ENCODE peak calls at places on chromosomes 3 and 15, in five cellular contexts. E is cardiac fibroblast, U is RWPE1, Y is neural crest cell, H is body of pancreas. M is an unnamed sample.

GRCh38 chr15:55256281-55257013 is 33.2 kb downstream of the RAB27A start:
- DNase-seq in E (peak; percentile 15), H (no peak), Y (no peak), U (no peak), M (no peak)

GRCh38 chr3:11530153-11530721 is 113.5 kb downstream of the VGLL4 start:
- DNase-seq in E (peak; percentile 97), U (peak; percentile 82), H (no peak), Y (peak; percentile 30), M (no peak)

GRCh38 chr3:128650096-128651050 is at the start of gene RPN1:
- DNase-seq in U (peak; percentile 91), H (peak; percentile 97), E (peak; percentile 95), Y (peak; percentile 88), M (peak; percentile 89)

GRCh38 chr15:53122818-53123217 is 332.7 kb upstream of the ONECUT1 start:
- DNase-seq in H (no peak), Y (no peak), E (no peak), U (no peak), M (no peak)

GRCh38 chr3:59771760-59772159 is 721.9 kb upstream of the CFAP20DC start:
- DNase-seq in Y (no peak), H (no peak), U (peak; percentile 8), E (peak; percentile 80), M (no peak)

GRCh38 chr3:141050576-141050912 is 603 bp upstream of the SPSB4 start:
- DNase-seq in H (no peak), E (no peak), Y (no peak), U (no peak), M (no peak)

GRCh38 chr3:165254812-165255211 is 58.6 kb upstream of the SLITRK3 start:
- DNase-seq in U (peak; percentile 31), E (peak; percentile 25), H (no peak), Y (no peak), M (no peak)

GRCh38 chr15:67175643-67176071 is 78.8 kb downstream of the AAGAB start:
- DNase-seq in H (no peak), U (no peak), Y (no peak), E (peak; percentile 83), M (no peak)

GRCh38 chr3:135072431-135072830 is 277.4 kb downstream of the EPHB1 start:
- DNase-seq in E (no peak), Y (no peak), H (no peak), U (no peak), M (no peak)

GRCh38 chr3:155712008-155712407 is 32.9 kb downstream of the PLCH1 start:
- DNase-seq in H (no peak), E (peak; percentile 69), Y (no peak), U (no peak), M (no peak)

GRCh38 chr15:22917556-22917955 is 62.6 kb downstream of the CYFIP1 start:
- DNase-seq in E (no peak), U (no peak), H (no peak), Y (no peak), M (no peak)

GRCh38 chr15:64045774-64046346 is 425 bp downstream of the DAPK2 start:
- DNase-seq in H (peak; percentile 27), Y (peak; percentile 35), U (peak; percentile 63), E (no peak), M (peak; percentile 13)

GRCh38 chr3:161244538-161244937 is 23.4 kb downstream of the NMD3 start:
- DNase-seq in Y (no peak), H (no peak), E (no peak), U (no peak), M (no peak)

GRCh38 chr15:51879555-51879954 is 50.1 kb downstream of the TMOD3 start:
- DNase-seq in H (no peak), Y (no peak), U (no peak), E (peak; percentile 73), M (no peak)

GRCh38 chr15:69610858-69611257 is 158.2 kb downstream of the RPLP1 start:
- DNase-seq in U (no peak), Y (no peak), H (no peak), E (no peak), M (no peak)

GRCh38 chr3:9785602-9786001 is 6.7 kb downstream of the TADA3 start:
- DNase-seq in Y (no peak), H (no peak), E (no peak), U (no peak), M (no peak)

GRCh38 chr3:89179355-89179997 is 72.1 kb downstream of the EPHA3 start:
- DNase-seq in U (peak; percentile 8), H (no peak), E (peak; percentile 61), Y (no peak), M (no peak)

GRCh38 chr3:151589311-151589710 is 128.4 kb upstream of the IGSF10 start:
- DNase-seq in H (no peak), E (no peak), Y (no peak), U (no peak), M (no peak)

GRCh38 chr3:84772841-84773240 is 185.9 kb upstream of the CADM2 start:
- DNase-seq in E (peak; percentile 5), U (no peak), Y (no peak), H (no peak), M (no peak)
- TF ChIP-seq CTCF in E (no peak), U (no peak), Y (no peak), H (peak; percentile 38), M (no peak)

DNA sequence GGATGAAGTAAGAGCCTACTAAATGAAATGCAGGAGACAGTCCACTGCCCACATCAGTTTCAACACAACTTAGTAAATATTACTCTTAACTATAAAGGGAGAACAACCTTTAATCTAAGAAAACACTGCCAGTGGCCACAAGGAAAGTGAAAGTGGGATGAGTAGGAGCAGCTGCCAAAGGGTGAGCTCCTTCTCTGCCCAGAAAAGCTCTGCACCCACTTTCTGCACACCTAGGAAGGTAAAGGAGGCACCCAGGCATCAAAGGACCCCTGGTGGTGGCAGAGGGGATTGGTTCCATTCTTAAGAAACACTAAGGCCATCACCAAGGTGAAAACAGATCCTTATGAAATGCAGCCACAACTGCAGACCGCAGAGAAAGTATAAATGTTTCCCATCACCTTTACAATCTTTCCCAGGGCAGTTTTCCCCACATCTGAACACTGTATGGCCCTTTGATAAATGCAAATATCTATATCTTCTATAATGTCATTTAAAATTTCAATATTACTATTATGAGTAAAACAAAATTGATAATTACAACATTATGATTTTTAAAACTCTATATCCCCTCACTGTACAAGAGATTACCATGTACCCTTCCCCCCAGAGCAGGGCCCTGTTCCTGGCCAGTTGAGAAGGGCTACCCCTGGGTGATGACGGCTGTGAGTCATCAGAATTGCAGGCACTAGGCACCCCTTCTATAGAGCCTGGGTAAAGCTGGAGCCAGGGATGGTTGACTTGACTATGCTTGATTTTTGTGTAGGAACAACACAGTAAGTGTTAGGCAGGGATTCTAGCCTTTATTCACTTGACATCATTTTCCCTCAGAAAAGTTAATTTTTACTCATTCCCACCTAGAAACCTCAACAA is 92.0 kb downstream of the SNRK start:
- DNase-seq in H (peak; percentile 78), Y (no peak), U (peak; percentile 26), E (peak; percentile 50), M (no peak)
- TF ChIP-seq CTCF in H (peak; percentile 75), Y (peak; percentile 67), U (peak; percentile 55), E (peak; percentile 80), M (peak; percentile 75)

GRCh38 chr3:52520141-52520667 is 13.5 kb downstream of the NT5DC2 start:
- DNase-seq in H (no peak), U (no peak), Y (no peak), E (no peak), M (no peak)
- TF ChIP-seq CTCF in H (no peak), U (no peak), Y (no peak), E (no peak), M (no peak)

DNA sequence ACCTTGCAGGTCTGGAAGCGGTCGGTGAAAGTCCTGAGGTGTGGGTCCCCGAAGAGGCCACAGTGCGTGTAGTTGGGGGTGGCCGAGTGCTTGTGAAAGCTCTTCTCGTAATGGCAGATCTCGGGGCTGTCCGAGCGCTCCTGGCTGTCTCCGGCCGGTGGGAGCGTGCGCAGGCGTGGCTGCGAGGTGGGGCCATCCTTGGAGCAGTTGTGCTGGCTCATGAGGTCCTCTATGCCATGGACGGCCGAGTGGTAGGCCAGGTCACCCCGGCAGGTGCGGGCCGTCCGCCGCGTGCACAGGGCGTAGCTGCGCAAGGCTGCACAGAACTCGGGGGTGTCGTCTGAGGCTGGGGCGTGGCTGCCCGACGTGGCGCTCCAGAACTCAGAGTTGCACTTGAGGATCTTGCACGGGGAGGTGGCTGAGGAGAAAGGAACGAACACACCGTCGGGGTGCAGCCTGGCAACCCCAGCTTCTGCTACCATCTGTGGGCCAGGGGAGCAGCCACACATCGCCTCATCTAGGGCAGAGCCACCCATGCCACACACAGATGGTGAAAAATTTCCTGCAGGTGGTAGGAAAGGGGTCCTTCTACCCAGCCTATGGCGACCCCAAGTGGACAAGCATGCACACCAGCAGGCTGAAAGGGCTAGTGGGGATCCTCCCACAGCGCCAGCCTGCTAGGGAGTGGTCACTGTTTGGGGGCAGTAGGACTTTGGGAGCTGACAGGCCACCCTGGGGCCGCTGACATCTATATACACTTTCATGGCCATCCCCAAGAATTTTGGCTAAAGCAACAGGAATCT is 36.7 kb downstream of the RGMA start:
- DNase-seq in Y (no peak), U (no peak), E (no peak), H (no peak), M (no peak)
- TF ChIP-seq CTCF in Y (no peak), U (no peak), E (no peak), H (no peak), M (no peak)

GRCh38 chr3:179837374-179837773 is 184.5 kb downstream of the USP13 start:
- DNase-seq in E (peak; percentile 27), Y (no peak), U (peak; percentile 6), H (no peak), M (no peak)
- TF ChIP-seq CTCF in E (no peak), Y (peak; percentile 14), U (no peak), H (no peak), M (no peak)